ENCODE peak calls at places on chromosomes 5 and 9, in seven cellular contexts. J, Z, V, C, I, M and O are unnamed samples.

GRCh38 chr9:126499005-126499910 is 114.5 kb upstream of the LMX1B start:
- DNase-seq in J (peak), V (no peak), I (peak), Z (no peak), C (peak), M (no peak), O (peak)

GRCh38 chr9:133499130-133499891 is 20.4 kb upstream of the SLC2A6 start:
- DNase-seq in Z (no peak), M (no peak), J (no peak), I (no peak), V (no peak), C (no peak), O (no peak)

GRCh38 chr9:21830589-21830988 is 28.2 kb downstream of the MTAP start:
- DNase-seq in M (no peak), I (no peak), J (no peak), C (no peak), Z (no peak), V (no peak), O (no peak)

GRCh38 chr5:132425009-132425937 is 55.8 kb downstream of the SLC22A5 start:
- DNase-seq in J (peak), M (no peak), Z (no peak), C (no peak), I (peak), V (peak), O (no peak)

GRCh38 chr9:103625161-103625804 is 468.8 kb upstream of the SMC2 start:
- DNase-seq in J (no peak), I (no peak), Z (no peak), M (no peak), C (no peak), V (no peak), O (no peak)

GRCh38 chr5:83368835-83369234 is 102.7 kb upstream of the VCAN start:
- DNase-seq in Z (no peak), V (no peak), J (no peak), C (no peak), I (no peak), M (no peak), O (no peak)

GRCh38 chr5:136104311-136104975 is 28.2 kb upstream of the SMAD5 start:
- DNase-seq in I (no peak), Z (no peak), V (no peak), C (no peak), M (no peak), J (no peak), O (no peak)

GRCh38 chr5:2750758-2751464 is 566 bp downstream of the IRX2 start:
- DNase-seq in Z (no peak), M (no peak), C (no peak), V (no peak), I (no peak), J (peak), O (no peak)

GRCh38 chr5:161138751-161139455 is 286.9 kb upstream of the ATP10B start:
- DNase-seq in M (no peak), Z (no peak), C (no peak), V (no peak), I (no peak), J (no peak), O (no peak)

GRCh38 chr9:110183208-110184145 is 24.5 kb downstream of the C9orf152 start:
- DNase-seq in V (no peak), M (no peak), J (peak), C (peak), Z (peak), I (peak), O (peak)

GRCh38 chr5:62093981-62094380 is 212.0 kb upstream of the KIF2A start:
- DNase-seq in C (no peak), Z (no peak), J (peak), V (no peak), I (no peak), M (no peak), O (peak)

GRCh38 chr9:105911104-105911911 is 217.0 kb downstream of the TMEM38B start:
- DNase-seq in I (no peak), V (peak), Z (no peak), C (no peak), M (no peak), J (no peak), O (no peak)

GRCh38 chr5:143204474-143205246 is 198.8 kb downstream of the NR3C1 start:
- DNase-seq in J (no peak), M (no peak), C (no peak), V (no peak), I (no peak), Z (no peak), O (no peak)

GRCh38 chr9:16032799-16033198 is 480.0 kb downstream of the CCDC171 start:
- DNase-seq in M (no peak), I (no peak), C (no peak), V (no peak), Z (no peak), J (no peak), O (no peak)

GRCh38 chr5:137834498-137834897 is 33.2 kb upstream of the MYOT start:
- DNase-seq in C (no peak), I (no peak), V (no peak), M (no peak), J (no peak), Z (no peak), O (no peak)

GRCh38 chr5:137831526-137831925 is 36.1 kb upstream of the MYOT start:
- DNase-seq in I (no peak), C (no peak), J (no peak), Z (no peak), V (no peak), M (no peak), O (no peak)

GRCh38 chr5:137833463-137833862 is 34.2 kb upstream of the MYOT start:
- DNase-seq in I (no peak), C (no peak), J (peak), Z (peak), M (no peak), V (no peak), O (no peak)

GRCh38 chr5:137828664-137829063 is 39.0 kb upstream of the MYOT start:
- DNase-seq in I (no peak), J (no peak), Z (no peak), V (no peak), C (no peak), M (no peak), O (no peak)

GRCh38 chr5:137832416-137832815 is 35.2 kb upstream of the MYOT start:
- DNase-seq in M (no peak), Z (no peak), V (no peak), I (no peak), C (no peak), J (no peak), O (no peak)
- H3K27ac ChIP-seq in M (no peak), Z (no peak), V (peak), I (no peak), C (no peak), J (peak), O (no peak)

GRCh38 chr9:70409800-70410199 is 4.7 kb downstream of the KLF9 start:
- DNase-seq in I (no peak), J (no peak), Z (no peak), V (no peak), M (no peak), C (no peak), O (no peak)
- H3K27ac ChIP-seq in I (no peak), J (peak), Z (no peak), V (peak), M (peak), C (peak), O (peak)

GRCh38 chr5:155575861-155576260 is 562.3 kb downstream of the KIF4B start:
- DNase-seq in J (no peak), I (no peak), V (no peak), C (no peak), M (no peak), Z (no peak), O (no peak)
- H3K27ac ChIP-seq in J (no peak), I (no peak), V (no peak), C (no peak), M (no peak), Z (no peak), O (no peak)

GRCh38 chr5:117236941-117237340 is 662.3 kb upstream of the SEMA6A start:
- DNase-seq in M (no peak), C (no peak), V (no peak), Z (no peak), I (no peak), J (no peak), O (no peak)
- H3K27ac ChIP-seq in M (no peak), C (no peak), V (no peak), Z (no peak), I (no peak), J (no peak), O (no peak)

GRCh38 chr5:153831976-153832375 is 206.7 kb downstream of the FAM114A2 start:
- DNase-seq in I (no peak), C (no peak), M (no peak), V (peak), J (peak), Z (no peak), O (no peak)

DNA sequence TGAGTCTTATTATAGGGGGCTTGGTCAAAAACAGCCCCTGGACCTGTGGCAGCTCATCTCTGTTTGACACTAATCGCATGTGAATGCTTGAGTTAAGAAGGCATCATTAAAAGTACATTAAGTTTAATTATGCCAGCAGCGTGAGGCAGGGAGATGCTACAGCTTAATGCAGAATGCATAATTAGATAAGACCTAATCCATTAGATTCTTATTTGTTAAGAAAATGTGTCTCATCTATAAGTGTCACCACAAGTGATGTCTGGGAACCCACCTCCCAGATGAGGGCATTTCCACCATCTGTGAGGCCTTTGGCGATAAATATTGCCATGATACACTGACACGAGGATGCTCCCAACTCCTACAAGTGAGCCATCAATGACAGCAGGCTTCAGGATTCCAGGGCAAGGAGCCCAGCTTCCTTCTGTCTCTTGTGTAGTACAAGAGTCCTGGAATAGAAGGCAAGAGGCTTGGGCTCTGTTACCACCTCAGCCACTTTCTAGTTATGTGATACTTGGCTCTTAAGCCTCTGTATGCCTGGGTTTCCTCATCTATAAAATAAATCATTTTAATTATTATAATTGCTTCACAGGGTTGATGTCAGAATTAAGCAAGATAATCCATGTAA is 202.7 kb downstream of the FAM114A2 start:
- DNase-seq in I (no peak), V (peak), Z (no peak), J (no peak), M (no peak), C (no peak), O (no peak)
- H3K27ac ChIP-seq in I (no peak), V (no peak), Z (no peak), J (no peak), M (no peak), C (no peak), O (no peak)